ENCODE peak calls at places on chromosomes 12 and 14, in eight cellular contexts. O is IMR-90; G is uterus; X is endothelial cell of umbilical vein; N is cardiac muscle cell; D is PC-3; A is left lung; M is CD8-positive, alpha-beta T cell. I is an unnamed sample.
A peak's percentile ranks its signal among the peaks of the same experiment; 100 is the strongest.

GRCh38 chr12:98909749-98910148 is 264.7 kb downstream of the APAF1 start:
- DNase-seq in M (no peak), D (no peak), A (no peak), O (no peak), G (no peak), N (no peak), X (no peak), I (no peak)

GRCh38 chr12:2212971-2213869 is 160.4 kb downstream of the CACNA1C start:
- DNase-seq in N (peak; percentile 62), O (no peak), M (no peak), G (peak; percentile 59), X (no peak), D (no peak), A (no peak), I (peak; percentile 71)

GRCh38 chr12:68358532-68359485 is 26.6 kb upstream of the MDM1 start:
- DNase-seq in G (peak; percentile 42), A (no peak), D (peak; percentile 84), X (peak; percentile 83), O (peak; percentile 82), M (peak; percentile 76), N (peak; percentile 72), I (peak; percentile 80)

GRCh38 chr12:4440187-4440941 is 5.3 kb downstream of the FGF6 start:
- DNase-seq in X (no peak), D (no peak), N (no peak), M (no peak), G (no peak), A (no peak), O (no peak), I (no peak)

GRCh38 chr12:53190108-53190729 is 9.5 kb upstream of the CSAD start:
- DNase-seq in O (peak; percentile 59), G (peak; percentile 69), A (no peak), X (peak; percentile 49), N (peak; percentile 53), D (peak; percentile 52), M (peak; percentile 70), I (peak; percentile 86)

GRCh38 chr14:87888136-87888999 is 104.6 kb downstream of the GALC start:
- DNase-seq in G (peak; percentile 39), O (no peak), X (no peak), M (no peak), N (peak; percentile 19), D (peak; percentile 31), A (no peak), I (no peak)

GRCh38 chr12:56266634-56267442 is at the start of gene COQ10A:
- DNase-seq in D (peak; percentile 88), N (peak; percentile 93), X (peak; percentile 86), O (peak; percentile 82), G (peak; percentile 90), M (peak; percentile 92), A (peak; percentile 92), I (peak; percentile 96)

GRCh38 chr14:72457641-72458040 is 436.3 kb downstream of the DPF3 start:
- DNase-seq in D (peak; percentile 57), O (peak; percentile 83), M (no peak), N (no peak), G (no peak), A (no peak), X (no peak), I (no peak)

GRCh38 chr14:81246561-81247270 is 26.0 kb upstream of the GTF2A1 start:
- DNase-seq in M (no peak), N (no peak), D (peak; percentile 69), G (no peak), X (no peak), O (no peak), A (no peak), I (no peak)

GRCh38 chr14:74109369-74109768 is 24.6 kb downstream of the LIN52 start:
- DNase-seq in G (no peak), N (no peak), D (no peak), X (no peak), O (no peak), M (no peak), A (no peak), I (no peak)

GRCh38 chr12:21615441-21615840 is 10.8 kb upstream of the GYS2 start:
- DNase-seq in X (peak; percentile 92), O (no peak), D (peak; percentile 2), A (no peak), M (no peak), N (no peak), G (no peak), I (no peak)

GRCh38 chr14:22870811-22871199 is 735 bp upstream of the LRP10 start:
- DNase-seq in A (no peak), N (no peak), M (no peak), O (no peak), X (no peak), G (no peak), D (no peak), I (no peak)

GRCh38 chr14:92724516-92725340 is 23.7 kb downstream of the LGMN start:
- DNase-seq in N (peak; percentile 77), O (no peak), A (peak; percentile 75), M (no peak), X (no peak), G (no peak), D (no peak), I (no peak)

GRCh38 chr12:75815756-75816155 is 215.8 kb downstream of the PHLDA1 start:
- DNase-seq in G (no peak), N (no peak), A (no peak), D (no peak), M (no peak), O (peak; percentile 62), X (no peak), I (no peak)
- H3K4me1 ChIP-seq in G (no peaks in the 10 kb centered on the region), N (no peaks in the 10 kb centered on the region), A (no peaks in the 10 kb centered on the region), D (peaks cover 34% of the 10 kb centered on the region), M (no peaks in the 10 kb centered on the region), O (peaks cover 32% of the 10 kb centered on the region), X (peaks cover 10% of the 10 kb centered on the region), I (peaks cover 17% of the 10 kb centered on the region)

DNA sequence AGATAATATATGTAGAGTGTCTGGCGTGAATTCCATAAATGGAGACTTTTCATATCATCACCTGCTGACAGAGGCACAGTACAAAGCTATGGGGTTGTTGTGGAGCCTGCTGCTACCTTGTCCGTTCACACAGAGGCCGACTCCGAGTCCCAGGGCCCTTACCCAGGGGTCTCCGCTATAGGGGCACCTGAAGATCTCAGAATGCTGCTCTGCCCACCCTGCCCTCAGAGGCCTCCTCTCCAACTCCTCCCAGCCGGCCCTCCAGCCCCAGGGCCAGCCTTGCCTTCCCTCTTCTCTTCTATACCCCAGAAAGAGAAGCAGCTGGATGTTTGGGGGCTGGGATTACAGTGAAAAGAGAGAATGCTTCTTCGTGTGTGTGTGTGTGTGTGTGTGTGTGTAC is 21.3 kb downstream of the NCKAP5L start:
- DNase-seq in O (no peak), X (no peak), M (no peak), G (no peak), N (no peak), A (no peak), D (no peak), I (no peak)
- H3K4me1 ChIP-seq in O (peaks cover 18% of the 10 kb centered on the region), X (no peaks in the 10 kb centered on the region), M (no peaks in the 10 kb centered on the region), G (peaks cover 4% of the 10 kb centered on the region), N (peaks cover 31% of the 10 kb centered on the region), A (peaks cover 22% of the 10 kb centered on the region), D (no peaks in the 10 kb centered on the region), I (peaks cover 30% of the 10 kb centered on the region)

GRCh38 chr14:103728141-103728540 is 12.5 kb downstream of the ZFYVE21 start:
- DNase-seq in X (no peak), A (no peak), N (no peak), M (no peak), D (no peak), O (no peak), G (no peak), I (no peak)
- H3K4me1 ChIP-seq in X (no peaks in the 10 kb centered on the region), A (peaks cover 18% of the 10 kb centered on the region), N (peaks cover 12% of the 10 kb centered on the region), M (no peaks in the 10 kb centered on the region), D (no peaks in the 10 kb centered on the region), O (no peaks in the 10 kb centered on the region), G (no peaks in the 10 kb centered on the region), I (peaks cover 25% of the 10 kb centered on the region)

GRCh38 chr12:11718105-11718504 is 68.6 kb downstream of the ETV6 start:
- DNase-seq in N (no peak), G (no peak), D (no peak), O (no peak), A (no peak), M (no peak), X (no peak), I (no peak)
- H3K4me1 ChIP-seq in N (peaks cover 37% of the 10 kb centered on the region), G (no peaks in the 10 kb centered on the region), D (peaks cover 16% of the 10 kb centered on the region), O (peaks cover 24% of the 10 kb centered on the region), A (peaks cover 15% of the 10 kb centered on the region), M (no peaks in the 10 kb centered on the region), X (peaks cover 46% of the 10 kb centered on the region), I (peaks cover 54% of the 10 kb centered on the region)

GRCh38 chr12:3273409-3273853 is 196.3 kb downstream of the TSPAN9 start:
- DNase-seq in O (peak; percentile 49), D (peak; percentile 67), A (no peak), X (no peak), N (no peak), G (no peak), M (no peak), I (no peak)

GRCh38 chr12:3269594-3269993 is 192.4 kb downstream of the TSPAN9 start:
- DNase-seq in A (no peak), O (no peak), G (no peak), N (no peak), X (no peak), M (no peak), D (no peak), I (no peak)

GRCh38 chr12:3272958-3273357 is 195.8 kb downstream of the TSPAN9 start:
- DNase-seq in D (peak; percentile 8), X (no peak), O (no peak), G (no peak), M (no peak), A (no peak), N (no peak), I (no peak)

GRCh38 chr12:3271146-3271545 is 194.0 kb downstream of the TSPAN9 start:
- DNase-seq in A (no peak), G (no peak), M (no peak), X (no peak), N (no peak), D (no peak), O (no peak), I (no peak)

GRCh38 chr12:3271639-3272038 is 194.5 kb downstream of the TSPAN9 start:
- DNase-seq in O (no peak), A (no peak), N (no peak), G (no peak), X (no peak), D (no peak), M (no peak), I (no peak)
- H3K4me1 ChIP-seq in O (peaks cover 2% of the 10 kb centered on the region), A (no peaks in the 10 kb centered on the region), N (peaks cover 11% of the 10 kb centered on the region), G (no peaks in the 10 kb centered on the region), X (no peaks in the 10 kb centered on the region), D (peaks cover 13% of the 10 kb centered on the region), M (no peaks in the 10 kb centered on the region), I (no peaks in the 10 kb centered on the region)

GRCh38 chr12:49967777-49968250 is 4.9 kb upstream of the AQP6 start:
- DNase-seq in A (no peak), D (no peak), O (no peak), X (no peak), M (no peak), G (no peak), N (no peak), I (no peak)
- H3K4me1 ChIP-seq in A (peaks cover 3% of the 10 kb centered on the region), D (peaks cover 12% of the 10 kb centered on the region), O (no peaks in the 10 kb centered on the region), X (peaks cover 8% of the 10 kb centered on the region), M (peaks cover 9% of the 10 kb centered on the region), G (no peaks in the 10 kb centered on the region), N (peaks cover 3% of the 10 kb centered on the region), I (peaks cover 13% of the 10 kb centered on the region)

GRCh38 chr12:14954269-14954668 is 7.1 kb downstream of the ARHGDIB start:
- DNase-seq in X (no peak), O (no peak), N (no peak), M (no peak), G (no peak), D (no peak), A (no peak), I (no peak)
- H3K4me1 ChIP-seq in X (peaks cover 77% of the 10 kb centered on the region), O (peaks cover 17% of the 10 kb centered on the region), N (peaks cover 12% of the 10 kb centered on the region), M (peaks cover 73% of the 10 kb centered on the region), G (peaks cover 2% of the 10 kb centered on the region), D (peaks cover 34% of the 10 kb centered on the region), A (peaks cover 38% of the 10 kb centered on the region), I (peaks cover 34% of the 10 kb centered on the region)

GRCh38 chr14:103719766-103720165 is 4.2 kb downstream of the ZFYVE21 start:
- DNase-seq in M (no peak), O (no peak), N (no peak), D (no peak), G (no peak), X (no peak), A (no peak), I (no peak)
- H3K4me1 ChIP-seq in M (peaks cover 8% of the 10 kb centered on the region), O (peaks cover 10% of the 10 kb centered on the region), N (peaks cover 36% of the 10 kb centered on the region), D (peaks cover 24% of the 10 kb centered on the region), G (no peaks in the 10 kb centered on the region), X (peaks cover 7% of the 10 kb centered on the region), A (peaks cover 19% of the 10 kb centered on the region), I (peaks cover 82% of the 10 kb centered on the region)